ENCODE peak calls at places on chromosomes 5 and 9, in seven cellular contexts. L, Q, P, S, O, G and N are unnamed samples. For H3K4me1, the result is how much of the 10 kb centered on the place peaks cover.

GRCh38 chr5:124746252-124746915 is at the start of gene ZNF608:
- DNase-seq in L (no peak), S (peak), G (no peak), O (no peak), P (peak), Q (peak), N (no peak)

GRCh38 chr5:79845448-79846197 is 145.4 kb downstream of the MTX3 start:
- DNase-seq in G (peak), P (no peak), S (no peak), O (no peak), Q (no peak), L (peak), N (no peak)

GRCh38 chr5:76388791-76389512 is 14.1 kb upstream of the IQGAP2 start:
- DNase-seq in O (no peak), S (no peak), L (no peak), G (no peak), Q (no peak), P (no peak), N (no peak)

GRCh38 chr5:75067434-75067833 is 15.1 kb upstream of the GCNT4 start:
- DNase-seq in G (no peak), P (no peak), O (no peak), Q (no peak), L (no peak), S (no peak), N (no peak)

GRCh38 chr9:136220017-136220729 is 15.2 kb upstream of the LHX3 start:
- DNase-seq in O (no peak), S (no peak), G (no peak), Q (no peak), L (no peak), P (no peak), N (no peak)

GRCh38 chr5:139842321-139842720 is 46.7 kb downstream of the PSD2 start:
- DNase-seq in Q (no peak), G (no peak), O (no peak), L (no peak), P (no peak), S (no peak), N (peak)

GRCh38 chr5:12277504-12278192 is 373.4 kb upstream of the CTNND2 start:
- DNase-seq in L (no peak), S (no peak), G (no peak), O (no peak), P (no peak), Q (no peak), N (no peak)

GRCh38 chr9:4262735-4263141 is 37.1 kb downstream of the GLIS3 start:
- DNase-seq in Q (no peak), P (peak), O (no peak), G (no peak), S (no peak), L (no peak), N (no peak)

GRCh38 chr5:149372041-149372805 is 6.9 kb downstream of the IL17B start:
- DNase-seq in S (no peak), P (no peak), Q (no peak), G (no peak), O (no peak), L (no peak), N (no peak)

GRCh38 chr9:111959960-111960359 is 63.3 kb downstream of the UGCG start:
- DNase-seq in S (no peak), G (no peak), P (no peak), L (no peak), Q (no peak), O (no peak), N (no peak)

GRCh38 chr9:99296375-99296951 is 74.4 kb downstream of the SEC61B start:
- DNase-seq in Q (no peak), O (peak), S (no peak), P (no peak), L (no peak), G (peak), N (peak)

GRCh38 chr9:22683393-22684075 is 236.9 kb downstream of the DMRTA1 start:
- DNase-seq in L (no peak), S (no peak), P (no peak), G (no peak), O (no peak), Q (no peak), N (no peak)

GRCh38 chr9:76215066-76215465 is 179.2 kb downstream of the RFK start:
- DNase-seq in G (no peak), S (peak), O (no peak), L (no peak), Q (no peak), P (no peak), N (no peak)

GRCh38 chr5:43042626-43043399 is 2.7 kb upstream of the ANXA2R start:
- DNase-seq in G (peak), S (no peak), L (peak), P (no peak), O (peak), Q (peak), N (peak)

GRCh38 chr9:19221326-19221725 is 9.2 kb upstream of the DENND4C start:
- DNase-seq in G (no peak), L (no peak), P (no peak), O (no peak), Q (no peak), S (no peak), N (no peak)

GRCh38 chr5:9523090-9523813 is 22.6 kb downstream of the SEMA5A start:
- DNase-seq in G (no peak), Q (no peak), P (no peak), S (no peak), O (no peak), L (no peak), N (no peak)

GRCh38 chr5:130216306-130216705 is 312.0 kb downstream of the CHSY3 start:
- DNase-seq in O (no peak), Q (no peak), G (no peak), S (no peak), P (no peak), L (no peak), N (no peak)

GRCh38 chr9:130430734-130431535 is 13.8 kb upstream of the ASS1 start:
- DNase-seq in O (no peak), G (no peak), P (no peak), Q (no peak), L (no peak), S (no peak), N (no peak)

GRCh38 chr9:34158362-34158869 is 20.4 kb upstream of the UBAP1 start:
- DNase-seq in G (peak), S (no peak), P (peak), O (no peak), L (no peak), Q (no peak), N (peak)

GRCh38 chr9:16675131-16675530 is 195.3 kb downstream of the BNC2 start:
- DNase-seq in G (no peak), O (no peak), P (no peak), L (no peak), S (no peak), Q (no peak), N (no peak)

GRCh38 chr5:57316798-57317327 is 143.0 kb downstream of the GPBP1 start:
- DNase-seq in G (no peak), P (no peak), L (no peak), S (no peak), O (no peak), Q (no peak), N (no peak)
- TF ChIP-seq POLR2AphosphoS5 in G (no peak), P (no peak), L (no peak), S (no peak), O (peak), Q (no peak), N (no peak)

GRCh38 chr9:86741311-86742215 is 205.7 kb downstream of the GAS1 start:
- DNase-seq in L (no peak), Q (no peak), P (no peak), G (no peak), S (peak), O (no peak), N (no peak)
- H3K4me1 ChIP-seq in L (under half), Q (under half), P (under half), G (under half), S (under half), O (under half), N (under half)

DNA sequence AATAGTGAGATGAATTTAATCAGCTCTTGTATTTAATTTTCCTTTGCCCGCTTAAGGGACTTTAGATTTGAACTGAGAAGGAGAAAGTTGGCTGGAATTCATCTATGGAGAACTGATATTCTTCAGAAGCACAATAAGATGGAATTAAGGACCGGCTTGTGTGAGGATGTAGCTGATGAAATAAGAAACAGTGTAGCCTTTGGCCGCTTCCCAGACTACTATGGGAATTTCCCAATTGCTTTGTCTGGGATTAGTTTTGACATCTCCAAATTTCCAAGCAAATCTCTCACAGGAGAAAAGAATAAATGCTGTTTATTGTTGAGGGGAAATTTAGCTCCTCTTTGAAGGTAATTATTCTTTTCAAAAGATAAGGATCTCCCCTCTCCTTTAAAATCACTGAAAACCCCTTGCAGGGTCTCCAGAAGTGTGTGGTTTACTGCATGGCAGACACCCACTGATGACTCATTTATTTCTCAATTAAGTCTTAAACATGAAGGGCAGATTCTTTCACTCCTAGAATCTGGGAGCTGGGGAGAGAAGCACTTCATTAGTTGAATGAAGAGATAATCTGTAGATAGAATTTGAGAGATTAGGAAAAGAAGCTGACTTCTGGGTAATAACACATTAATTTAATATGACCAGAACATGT is 606.5 kb upstream of the ADAMTS16 start:
- DNase-seq in G (no peak), Q (no peak), P (no peak), S (no peak), O (no peak), L (no peak), N (no peak)
- TF ChIP-seq POLR2AphosphoS5 in G (no peak), Q (no peak), P (no peak), S (no peak), O (no peak), L (no peak), N (no peak)

DNA sequence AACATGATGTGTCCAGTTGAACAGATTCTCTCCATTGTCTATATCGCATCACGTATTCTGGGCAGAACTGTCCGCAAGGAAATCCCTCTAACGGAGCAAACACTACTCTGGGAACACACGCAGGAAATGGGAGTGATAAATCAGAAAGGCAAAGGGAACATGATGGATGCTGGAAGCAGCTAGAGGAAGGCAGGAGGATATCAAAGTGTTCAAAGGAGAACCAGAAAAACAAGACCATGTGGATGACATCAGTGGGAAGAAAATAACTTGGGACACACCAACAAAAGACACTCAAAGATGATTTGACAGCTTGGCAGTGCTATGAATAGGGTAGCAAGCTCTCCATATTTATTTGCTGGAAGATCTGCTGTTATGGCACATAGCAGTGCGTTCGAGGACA is 142.9 kb downstream of the PLK2 start:
- DNase-seq in G (no peak), O (no peak), S (no peak), L (no peak), P (no peak), Q (no peak), N (no peak)
- H3K4me1 ChIP-seq in G (under half), O (under half), S (under half), L (under half), P (under half), Q (under half), N (under half)

GRCh38 chr5:151068571-151069197 is 12.2 kb downstream of the TNIP1 start:
- DNase-seq in G (no peak), L (no peak), O (no peak), P (no peak), Q (no peak), S (no peak), N (no peak)
- TF ChIP-seq POLR2AphosphoS5 in G (no peak), L (no peak), O (no peak), P (no peak), Q (no peak), S (no peak), N (peak)

GRCh38 chr9:129336130-129336528 is 158.1 kb upstream of the IER5L start:
- DNase-seq in P (no peak), L (no peak), O (no peak), Q (no peak), S (no peak), G (no peak), N (no peak)
- H3K4me1 ChIP-seq in P (half or more), L (half or more), O (under half), Q (under half), S (under half), G (under half), N (half or more)

DNA sequence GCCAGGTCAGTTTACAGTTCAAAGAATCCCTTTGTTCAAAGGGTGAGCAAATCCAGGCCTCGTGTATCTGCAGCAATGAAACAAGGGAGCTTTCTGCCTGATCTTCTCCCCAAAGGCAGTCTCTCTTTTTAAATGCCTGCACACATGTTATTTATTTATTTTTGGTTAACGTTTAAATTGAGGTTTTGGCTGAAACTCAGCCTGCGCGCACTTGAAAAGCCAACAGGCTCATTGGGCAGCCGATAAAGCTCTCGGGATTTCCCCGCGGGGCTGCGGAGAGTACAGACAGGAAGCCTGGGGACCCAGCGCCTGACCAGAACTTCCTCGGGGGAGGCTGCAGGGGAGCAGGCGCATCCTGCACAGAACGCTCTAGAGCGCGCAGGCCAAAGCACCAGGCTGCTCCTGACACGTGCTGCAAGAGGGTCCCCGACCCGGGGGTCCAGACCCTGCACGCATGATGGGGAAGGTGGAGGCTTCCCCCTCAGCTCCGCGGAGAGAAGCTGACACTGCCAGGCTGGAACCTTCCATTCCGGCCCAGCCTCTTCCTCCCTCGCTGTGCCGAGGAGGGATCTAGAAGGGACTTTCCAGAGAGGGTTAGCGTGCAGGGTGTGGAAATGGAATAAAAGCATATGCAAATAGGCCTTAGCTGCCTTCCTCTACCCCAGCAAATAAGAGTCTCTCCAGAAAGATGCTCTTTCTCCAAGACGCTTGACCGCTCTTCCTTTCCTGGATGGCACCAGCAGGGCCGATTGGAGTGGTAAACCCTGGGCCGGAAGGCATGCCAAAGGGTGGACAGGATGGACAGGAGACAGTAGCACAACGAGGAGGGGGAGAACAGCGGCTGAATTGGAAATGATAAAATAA is 46.1 kb downstream of the PTTG1 start:
- DNase-seq in S (no peak), O (peak), P (peak), G (no peak), Q (peak), L (peak), N (peak)
- TF ChIP-seq POLR2AphosphoS5 in S (no peak), O (no peak), P (peak), G (no peak), Q (no peak), L (no peak), N (peak)

GRCh38 chr5:109937951-109938350 is 248.2 kb downstream of the MAN2A1 start:
- DNase-seq in P (no peak), G (no peak), S (no peak), O (no peak), L (no peak), Q (no peak), N (no peak)
- H3K4me1 ChIP-seq in P (under half), G (under half), S (under half), O (under half), L (under half), Q (under half), N (under half)

GRCh38 chr9:69040646-69041045 is 5.1 kb downstream of the FXN start:
- DNase-seq in P (no peak), Q (no peak), O (no peak), G (no peak), S (no peak), L (peak), N (no peak)

GRCh38 chr9:69035438-69036316 is at the start of gene FXN:
- DNase-seq in O (peak), P (peak), G (peak), L (peak), Q (peak), S (peak), N (peak)

GRCh38 chr9:69036799-69037198 is 1.2 kb downstream of the FXN start:
- DNase-seq in O (no peak), S (no peak), L (peak), Q (no peak), G (no peak), P (peak), N (no peak)

GRCh38 chr9:69034071-69034470 is 1.5 kb upstream of the FXN start:
- DNase-seq in S (no peak), Q (no peak), L (no peak), G (no peak), P (no peak), O (no peak), N (no peak)

DNA sequence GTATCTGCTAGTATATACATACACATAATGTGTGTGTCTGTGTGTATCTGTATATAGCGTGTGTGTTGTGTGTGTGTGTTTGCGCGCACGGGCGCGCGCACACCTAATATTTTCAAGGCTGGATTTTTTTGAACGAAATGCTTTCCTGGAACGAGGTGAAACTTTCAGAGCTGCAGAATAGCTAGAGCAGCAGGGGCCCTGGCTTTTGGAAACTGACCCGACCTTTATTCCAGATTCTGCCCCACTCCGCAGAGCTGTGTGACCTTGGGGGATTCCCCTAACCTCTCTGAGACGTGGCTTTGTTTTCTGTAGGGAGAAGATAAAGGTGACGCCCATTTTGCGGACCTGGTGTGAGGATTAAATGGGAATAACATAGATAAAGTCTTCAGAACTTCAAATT is 767 bp downstream of the FXN start:
- DNase-seq in L (no peak), Q (no peak), P (peak), G (peak), S (no peak), O (no peak), N (no peak)
- TF ChIP-seq POLR2AphosphoS5 in L (no peak), Q (no peak), P (peak), G (no peak), S (no peak), O (no peak), N (no peak)